ENCODE peak calls at places on chromosomes 2 and 18, in ten cellular contexts. One of them, this sample, is unnamed.

GRCh38 chr2:120711694-120712093 is 24.0 kb upstream of the GLI2 start:
- DNase-seq in heart left ventricle: no peak
- DNase-seq in pancreas: no peak
- DNase-seq in fibroblast of pulmonary artery: no peak
- DNase-seq in fibroblast of mammary gland: no peak
- DNase-seq in BJ: no peak
- DNase-seq in ovary: no peak
- DNase-seq in cardiac muscle cell: no peak
- DNase-seq in AG04450: no peak
- DNase-seq in fibroblast of the aortic adventitia: no peak
- DNase-seq in this sample: no peak

GRCh38 chr2:158567208-158567607 is 110.5 kb downstream of the PKP4 start:
- DNase-seq in cardiac muscle cell: no peak
- DNase-seq in fibroblast of mammary gland: no peak
- DNase-seq in fibroblast of the aortic adventitia: no peak
- DNase-seq in pancreas: no peak
- DNase-seq in ovary: no peak
- DNase-seq in BJ: no peak
- DNase-seq in heart left ventricle: no peak
- DNase-seq in AG04450: no peak
- DNase-seq in fibroblast of pulmonary artery: no peak
- DNase-seq in this sample: no peak

GRCh38 chr2:176110975-176111663 is 4.0 kb downstream of the HOXD11 start:
- DNase-seq in fibroblast of mammary gland: peak
- DNase-seq in BJ: no peak
- DNase-seq in AG04450: no peak
- DNase-seq in fibroblast of the aortic adventitia: peak
- DNase-seq in heart left ventricle: no peak
- DNase-seq in cardiac muscle cell: peak
- DNase-seq in ovary: peak
- DNase-seq in fibroblast of pulmonary artery: peak
- DNase-seq in pancreas: peak
- DNase-seq in this sample: no peak

GRCh38 chr18:7414459-7414858 is 152.7 kb upstream of the PTPRM start:
- DNase-seq in ovary: no peak
- DNase-seq in BJ: no peak
- DNase-seq in fibroblast of pulmonary artery: peak
- DNase-seq in fibroblast of the aortic adventitia: no peak
- DNase-seq in pancreas: no peak
- DNase-seq in AG04450: no peak
- DNase-seq in heart left ventricle: no peak
- DNase-seq in fibroblast of mammary gland: peak
- DNase-seq in cardiac muscle cell: no peak
- DNase-seq in this sample: no peak

GRCh38 chr2:219552382-219553167 is 8.7 kb downstream of the TMEM198 start:
- DNase-seq in BJ: no peak
- DNase-seq in ovary: peak
- DNase-seq in fibroblast of pulmonary artery: peak
- DNase-seq in pancreas: peak
- DNase-seq in AG04450: peak
- DNase-seq in fibroblast of mammary gland: peak
- DNase-seq in heart left ventricle: peak
- DNase-seq in cardiac muscle cell: peak
- DNase-seq in fibroblast of the aortic adventitia: peak
- DNase-seq in this sample: peak

GRCh38 chr2:165435611-165436010 is 33.9 kb upstream of the CSRNP3 start:
- DNase-seq in heart left ventricle: no peak
- DNase-seq in BJ: no peak
- DNase-seq in pancreas: no peak
- DNase-seq in fibroblast of mammary gland: no peak
- DNase-seq in AG04450: no peak
- DNase-seq in fibroblast of the aortic adventitia: no peak
- DNase-seq in ovary: no peak
- DNase-seq in cardiac muscle cell: no peak
- DNase-seq in fibroblast of pulmonary artery: no peak
- DNase-seq in this sample: no peak

GRCh38 chr18:62812242-62812641 is 96.9 kb downstream of the PHLPP1 start:
- DNase-seq in pancreas: no peak
- DNase-seq in BJ: no peak
- DNase-seq in AG04450: no peak
- DNase-seq in fibroblast of the aortic adventitia: no peak
- DNase-seq in cardiac muscle cell: no peak
- DNase-seq in fibroblast of mammary gland: no peak
- DNase-seq in heart left ventricle: no peak
- DNase-seq in ovary: no peak
- DNase-seq in fibroblast of pulmonary artery: peak
- DNase-seq in this sample: no peak

GRCh38 chr2:235107640-235107951 is 155.8 kb downstream of the SH3BP4 start:
- DNase-seq in fibroblast of pulmonary artery: no peak
- DNase-seq in AG04450: no peak
- DNase-seq in BJ: no peak
- DNase-seq in pancreas: no peak
- DNase-seq in cardiac muscle cell: no peak
- DNase-seq in ovary: no peak
- DNase-seq in fibroblast of mammary gland: no peak
- DNase-seq in heart left ventricle: no peak
- DNase-seq in fibroblast of the aortic adventitia: no peak
- DNase-seq in this sample: no peak

DNA sequence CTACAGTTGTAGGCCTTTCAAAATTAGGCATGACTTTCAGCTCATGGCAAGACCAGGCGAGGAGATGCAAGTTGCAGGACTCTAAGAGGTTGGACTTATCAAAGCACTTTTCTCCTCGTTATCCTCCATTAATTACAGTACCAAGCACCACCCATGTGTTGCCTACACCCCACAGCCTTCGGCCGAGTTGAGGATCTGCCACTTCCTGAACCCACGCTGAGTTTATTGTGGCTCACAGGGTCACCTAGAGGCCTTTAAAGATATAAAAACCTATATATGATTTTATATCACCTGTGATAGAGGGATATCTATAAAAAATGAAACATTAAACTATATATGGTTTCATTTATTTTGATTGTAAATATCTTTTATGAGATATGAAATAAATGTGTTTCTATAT is 2.6 kb downstream of the UGT1A10 start:
- DNase-seq in heart left ventricle: no peak
- DNase-seq in fibroblast of the aortic adventitia: no peak
- DNase-seq in AG04450: no peak
- DNase-seq in fibroblast of mammary gland: no peak
- DNase-seq in fibroblast of pulmonary artery: no peak
- DNase-seq in ovary: no peak
- DNase-seq in BJ: no peak
- DNase-seq in pancreas: no peak
- DNase-seq in cardiac muscle cell: no peak
- DNase-seq in this sample: no peak
- TF ChIP-seq CTCF in heart left ventricle: no peak
- TF ChIP-seq CTCF in fibroblast of the aortic adventitia: no peak
- TF ChIP-seq CTCF in AG04450: no peak
- TF ChIP-seq CTCF in fibroblast of mammary gland: no peak
- TF ChIP-seq CTCF in fibroblast of pulmonary artery: no peak
- TF ChIP-seq CTCF in ovary: no peak
- TF ChIP-seq CTCF in BJ: no peak
- TF ChIP-seq CTCF in pancreas: no peak
- TF ChIP-seq CTCF in cardiac muscle cell: no peak
- TF ChIP-seq CTCF in this sample: no peak

GRCh38 chr2:113000436-113000835 is 4.8 kb upstream of the IL36A start:
- DNase-seq in pancreas: no peak
- DNase-seq in fibroblast of pulmonary artery: no peak
- DNase-seq in BJ: no peak
- DNase-seq in fibroblast of mammary gland: no peak
- DNase-seq in fibroblast of the aortic adventitia: no peak
- DNase-seq in cardiac muscle cell: no peak
- DNase-seq in heart left ventricle: no peak
- DNase-seq in ovary: no peak
- DNase-seq in AG04450: no peak
- DNase-seq in this sample: no peak

GRCh38 chr2:112993831-112994230 is 11.4 kb upstream of the IL36A start:
- DNase-seq in BJ: no peak
- DNase-seq in fibroblast of pulmonary artery: no peak
- DNase-seq in AG04450: no peak
- DNase-seq in pancreas: no peak
- DNase-seq in heart left ventricle: no peak
- DNase-seq in fibroblast of mammary gland: no peak
- DNase-seq in cardiac muscle cell: no peak
- DNase-seq in ovary: no peak
- DNase-seq in fibroblast of the aortic adventitia: no peak
- DNase-seq in this sample: no peak

GRCh38 chr2:112994648-112995047 is 10.6 kb upstream of the IL36A start:
- DNase-seq in cardiac muscle cell: no peak
- DNase-seq in AG04450: no peak
- DNase-seq in fibroblast of pulmonary artery: no peak
- DNase-seq in BJ: no peak
- DNase-seq in fibroblast of the aortic adventitia: no peak
- DNase-seq in ovary: no peak
- DNase-seq in pancreas: no peak
- DNase-seq in fibroblast of mammary gland: no peak
- DNase-seq in heart left ventricle: no peak
- DNase-seq in this sample: no peak

GRCh38 chr2:112995346-112995920 is 9.8 kb upstream of the IL36A start:
- DNase-seq in heart left ventricle: no peak
- DNase-seq in pancreas: no peak
- DNase-seq in fibroblast of mammary gland: no peak
- DNase-seq in BJ: no peak
- DNase-seq in cardiac muscle cell: no peak
- DNase-seq in AG04450: no peak
- DNase-seq in ovary: no peak
- DNase-seq in fibroblast of pulmonary artery: no peak
- DNase-seq in fibroblast of the aortic adventitia: no peak
- DNase-seq in this sample: no peak

DNA sequence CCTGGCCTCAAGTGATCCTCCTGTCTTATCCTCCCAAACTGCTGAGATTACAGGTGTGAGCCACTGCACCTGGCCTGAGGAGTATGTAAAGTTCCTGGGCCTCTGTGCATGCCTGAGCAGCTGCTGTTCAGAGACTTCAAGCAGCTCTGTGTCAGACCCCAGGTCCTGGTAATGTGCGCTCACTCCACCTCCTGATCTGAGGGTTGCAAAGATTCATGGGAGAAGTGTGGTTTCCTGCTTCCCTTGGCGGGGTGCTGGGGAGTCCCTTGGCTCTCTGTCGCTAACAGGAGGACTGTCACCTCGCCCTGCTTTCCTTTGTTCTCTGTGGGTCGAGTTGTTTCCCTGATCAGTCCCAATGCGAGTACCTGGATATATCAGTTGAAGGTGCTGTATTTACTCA is 8.6 kb upstream of the IL36A start:
- DNase-seq in cardiac muscle cell: no peak
- DNase-seq in ovary: no peak
- DNase-seq in pancreas: no peak
- DNase-seq in heart left ventricle: no peak
- DNase-seq in fibroblast of pulmonary artery: no peak
- DNase-seq in BJ: no peak
- DNase-seq in fibroblast of the aortic adventitia: no peak
- DNase-seq in AG04450: no peak
- DNase-seq in fibroblast of mammary gland: no peak
- DNase-seq in this sample: no peak
- H3K4me3 ChIP-seq in cardiac muscle cell: no peak
- H3K4me3 ChIP-seq in ovary: no peak
- H3K4me3 ChIP-seq in pancreas: no peak
- H3K4me3 ChIP-seq in heart left ventricle: no peak
- H3K4me3 ChIP-seq in fibroblast of pulmonary artery: no peak
- H3K4me3 ChIP-seq in BJ: no peak
- H3K4me3 ChIP-seq in fibroblast of the aortic adventitia: no peak
- H3K4me3 ChIP-seq in AG04450: no peak
- H3K4me3 ChIP-seq in fibroblast of mammary gland: no peak
- H3K4me3 ChIP-seq in this sample: no peak

GRCh38 chr18:13730486-13730885 is 4.0 kb downstream of the RNMT start:
- DNase-seq in pancreas: no peak
- DNase-seq in ovary: no peak
- DNase-seq in heart left ventricle: no peak
- DNase-seq in fibroblast of mammary gland: no peak
- DNase-seq in BJ: no peak
- DNase-seq in fibroblast of pulmonary artery: no peak
- DNase-seq in fibroblast of the aortic adventitia: no peak
- DNase-seq in cardiac muscle cell: no peak
- DNase-seq in AG04450: no peak
- DNase-seq in this sample: no peak

GRCh38 chr18:13726972-13727331 is 479 bp downstream of the RNMT start:
- DNase-seq in cardiac muscle cell: peak
- DNase-seq in pancreas: peak
- DNase-seq in AG04450: no peak
- DNase-seq in fibroblast of pulmonary artery: peak
- DNase-seq in ovary: peak
- DNase-seq in fibroblast of the aortic adventitia: no peak
- DNase-seq in heart left ventricle: no peak
- DNase-seq in BJ: no peak
- DNase-seq in fibroblast of mammary gland: peak
- DNase-seq in this sample: peak

GRCh38 chr18:13725566-13726227 is 661 bp downstream of the FAM210A start:
- DNase-seq in ovary: no peak
- DNase-seq in pancreas: no peak
- DNase-seq in heart left ventricle: no peak
- DNase-seq in fibroblast of the aortic adventitia: peak
- DNase-seq in BJ: no peak
- DNase-seq in fibroblast of mammary gland: peak
- DNase-seq in cardiac muscle cell: no peak
- DNase-seq in AG04450: no peak
- DNase-seq in fibroblast of pulmonary artery: peak
- DNase-seq in this sample: peak

DNA sequence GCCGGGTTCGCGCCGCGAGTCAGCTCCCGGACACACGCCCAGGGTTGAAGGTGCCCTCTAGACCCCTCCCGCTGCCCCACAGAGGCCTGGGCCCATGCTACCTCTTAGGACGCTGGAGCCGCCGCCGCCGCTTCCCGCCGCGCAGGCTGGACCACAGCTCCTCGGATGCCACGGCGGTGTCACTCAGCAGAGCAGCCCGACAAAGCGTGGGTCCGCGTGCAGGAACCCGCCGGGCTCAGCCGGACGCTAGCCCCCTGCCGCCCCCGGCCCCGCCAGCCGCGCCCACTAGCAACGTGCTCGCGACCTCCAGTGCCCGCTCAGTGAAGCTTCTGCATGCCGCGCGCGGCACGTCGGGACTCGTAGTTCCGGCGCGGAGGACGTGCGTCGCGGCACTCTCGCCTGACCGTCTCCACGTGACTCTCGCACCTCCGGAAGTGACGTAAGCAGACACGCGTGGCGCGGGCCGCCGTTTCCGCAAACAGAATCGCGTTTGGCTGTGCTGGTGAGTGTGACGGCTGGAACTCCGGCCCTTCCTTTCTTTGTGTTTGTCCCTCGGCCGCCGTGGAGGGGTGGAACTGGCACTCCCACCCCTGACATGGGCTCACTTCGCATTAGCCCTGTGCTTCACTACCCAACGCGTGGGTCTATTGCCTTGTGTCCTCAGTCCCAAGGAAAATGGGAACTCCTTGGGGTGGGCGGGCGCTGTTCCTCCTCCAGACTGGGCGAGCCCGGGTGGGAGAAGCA is at the start of the genes FAM210A and RNMT:
- DNase-seq in fibroblast of mammary gland: peak
- DNase-seq in BJ: peak
- DNase-seq in cardiac muscle cell: peak
- DNase-seq in fibroblast of pulmonary artery: peak
- DNase-seq in AG04450: peak
- DNase-seq in heart left ventricle: peak
- DNase-seq in pancreas: peak
- DNase-seq in fibroblast of the aortic adventitia: peak
- DNase-seq in ovary: peak
- DNase-seq in this sample: peak
- TF ChIP-seq CTCF in fibroblast of mammary gland: no peak
- TF ChIP-seq CTCF in BJ: no peak
- TF ChIP-seq CTCF in cardiac muscle cell: peak
- TF ChIP-seq CTCF in fibroblast of pulmonary artery: no peak
- TF ChIP-seq CTCF in AG04450: no peak
- TF ChIP-seq CTCF in heart left ventricle: no peak
- TF ChIP-seq CTCF in pancreas: no peak
- TF ChIP-seq CTCF in fibroblast of the aortic adventitia: no peak
- TF ChIP-seq CTCF in ovary: no peak
- TF ChIP-seq CTCF in this sample: no peak

GRCh38 chr2:145108959-145109710 is 589.2 kb upstream of the ZEB2 start:
- DNase-seq in fibroblast of mammary gland: no peak
- DNase-seq in AG04450: no peak
- DNase-seq in fibroblast of the aortic adventitia: no peak
- DNase-seq in BJ: no peak
- DNase-seq in heart left ventricle: no peak
- DNase-seq in fibroblast of pulmonary artery: no peak
- DNase-seq in ovary: no peak
- DNase-seq in pancreas: no peak
- DNase-seq in cardiac muscle cell: no peak
- DNase-seq in this sample: no peak

GRCh38 chr2:145114726-145115125 is 594.8 kb upstream of the ZEB2 start:
- DNase-seq in pancreas: no peak
- DNase-seq in fibroblast of mammary gland: peak
- DNase-seq in cardiac muscle cell: no peak
- DNase-seq in ovary: no peak
- DNase-seq in fibroblast of pulmonary artery: peak
- DNase-seq in fibroblast of the aortic adventitia: peak
- DNase-seq in AG04450: no peak
- DNase-seq in heart left ventricle: no peak
- DNase-seq in BJ: no peak
- DNase-seq in this sample: peak

GRCh38 chr2:145106293-145106692 is 586.4 kb upstream of the ZEB2 start:
- DNase-seq in cardiac muscle cell: no peak
- DNase-seq in fibroblast of mammary gland: no peak
- DNase-seq in heart left ventricle: no peak
- DNase-seq in AG04450: no peak
- DNase-seq in ovary: no peak
- DNase-seq in pancreas: no peak
- DNase-seq in fibroblast of pulmonary artery: no peak
- DNase-seq in BJ: no peak
- DNase-seq in fibroblast of the aortic adventitia: no peak
- DNase-seq in this sample: no peak

GRCh38 chr2:145108385-145108784 is 588.5 kb upstream of the ZEB2 start:
- DNase-seq in fibroblast of mammary gland: no peak
- DNase-seq in cardiac muscle cell: no peak
- DNase-seq in fibroblast of the aortic adventitia: no peak
- DNase-seq in heart left ventricle: no peak
- DNase-seq in pancreas: peak
- DNase-seq in AG04450: no peak
- DNase-seq in fibroblast of pulmonary artery: no peak
- DNase-seq in ovary: no peak
- DNase-seq in BJ: no peak
- DNase-seq in this sample: no peak

DNA sequence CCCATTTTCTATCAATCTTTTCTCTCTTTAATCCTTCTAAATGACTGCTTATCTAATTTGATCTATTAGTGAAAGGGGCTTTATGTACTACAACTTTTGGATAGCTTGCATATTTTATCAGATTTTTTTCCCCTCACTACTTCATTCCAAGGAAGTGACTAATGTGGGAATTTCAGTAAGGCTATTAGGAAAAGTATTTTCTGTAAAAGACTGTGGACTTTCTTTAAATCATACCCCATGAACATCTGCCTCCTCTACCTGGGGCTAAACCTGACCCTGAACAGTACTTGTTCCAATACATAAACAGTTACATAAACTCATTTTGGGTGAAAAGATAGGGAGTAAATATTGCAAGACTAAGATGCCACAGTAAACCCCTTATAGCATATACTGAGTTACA is 590.7 kb upstream of the ZEB2 start:
- DNase-seq in pancreas: no peak
- DNase-seq in fibroblast of pulmonary artery: peak
- DNase-seq in AG04450: no peak
- DNase-seq in ovary: no peak
- DNase-seq in cardiac muscle cell: no peak
- DNase-seq in heart left ventricle: no peak
- DNase-seq in BJ: no peak
- DNase-seq in fibroblast of the aortic adventitia: peak
- DNase-seq in fibroblast of mammary gland: no peak
- DNase-seq in this sample: no peak
- H3K4me3 ChIP-seq in pancreas: no peak
- H3K4me3 ChIP-seq in fibroblast of pulmonary artery: no peak
- H3K4me3 ChIP-seq in AG04450: no peak
- H3K4me3 ChIP-seq in ovary: no peak
- H3K4me3 ChIP-seq in cardiac muscle cell: no peak
- H3K4me3 ChIP-seq in heart left ventricle: no peak
- H3K4me3 ChIP-seq in BJ: no peak
- H3K4me3 ChIP-seq in fibroblast of the aortic adventitia: no peak
- H3K4me3 ChIP-seq in fibroblast of mammary gland: no peak
- H3K4me3 ChIP-seq in this sample: no peak

This sample was measured in foreskin fibroblast.